ENCODE peak calls at places on chromosomes 5 and 9, in four cellular contexts. One of them, this sample, is unnamed.

GRCh38 chr5:159061186-159061796 is 38.4 kb downstream of the EBF1 start:
- DNase-seq in astrocyte of the spinal cord: peak; percentile 87
- DNase-seq in hepatocyte: no peak
- DNase-seq in omental fat pad: no peak
- DNase-seq in this sample: no peak

GRCh38 chr5:42057254-42057690 is 132.2 kb downstream of the FBXO4 start:
- DNase-seq in hepatocyte: peak; percentile 54
- DNase-seq in omental fat pad: no peak
- DNase-seq in astrocyte of the spinal cord: peak; percentile 37
- DNase-seq in this sample: no peak

GRCh38 chr9:105157178-105157583 is 87.3 kb upstream of the SLC44A1 start:
- DNase-seq in astrocyte of the spinal cord: peak; percentile 78
- DNase-seq in omental fat pad: no peak
- DNase-seq in hepatocyte: peak; percentile 80
- DNase-seq in this sample: no peak

GRCh38 chr9:129981180-129981907 is 61.6 kb downstream of the FNBP1 start:
- DNase-seq in omental fat pad: no peak
- DNase-seq in hepatocyte: peak; percentile 64
- DNase-seq in astrocyte of the spinal cord: no peak
- DNase-seq in this sample: no peak

GRCh38 chr5:173530547-173530946 is 85.9 kb downstream of the BOD1 start:
- DNase-seq in omental fat pad: no peak
- DNase-seq in astrocyte of the spinal cord: no peak
- DNase-seq in hepatocyte: no peak
- DNase-seq in this sample: no peak

GRCh38 chr5:76016258-76016657 is 66.9 kb upstream of the SV2C start:
- DNase-seq in omental fat pad: no peak
- DNase-seq in hepatocyte: no peak
- DNase-seq in astrocyte of the spinal cord: no peak
- DNase-seq in this sample: no peak

GRCh38 chr9:98993570-98993945 is 49.9 kb downstream of the COL15A1 start:
- DNase-seq in hepatocyte: no peak
- DNase-seq in omental fat pad: no peak
- DNase-seq in astrocyte of the spinal cord: no peak
- DNase-seq in this sample: peak; percentile 46

GRCh38 chr5:73519531-73520283 is 21.5 kb downstream of the BTF3 start:
- DNase-seq in astrocyte of the spinal cord: peak; percentile 83
- DNase-seq in omental fat pad: no peak
- DNase-seq in hepatocyte: peak; percentile 87
- DNase-seq in this sample: peak; percentile 21

GRCh38 chr5:169426674-169427250 is 125.8 kb upstream of the SLIT3 start:
- DNase-seq in omental fat pad: no peak
- DNase-seq in astrocyte of the spinal cord: no peak
- DNase-seq in hepatocyte: no peak
- DNase-seq in this sample: no peak

GRCh38 chr5:2286250-2286649 is 403.5 kb upstream of the IRX4 start:
- DNase-seq in astrocyte of the spinal cord: no peak
- DNase-seq in hepatocyte: no peak
- DNase-seq in omental fat pad: no peak
- DNase-seq in this sample: no peak

GRCh38 chr9:118129541-118129940 is 425.3 kb downstream of the TLR4 start:
- DNase-seq in astrocyte of the spinal cord: no peak
- DNase-seq in hepatocyte: no peak
- DNase-seq in omental fat pad: no peak
- DNase-seq in this sample: no peak

GRCh38 chr5:136023935-136024645 is 4.7 kb upstream of the TGFBI start:
- DNase-seq in omental fat pad: no peak
- DNase-seq in astrocyte of the spinal cord: peak; percentile 86
- DNase-seq in hepatocyte: no peak
- DNase-seq in this sample: no peak

GRCh38 chr9:16367605-16368424 is 502.7 kb downstream of the BNC2 start:
- DNase-seq in hepatocyte: no peak
- DNase-seq in omental fat pad: no peak
- DNase-seq in astrocyte of the spinal cord: peak; percentile 22
- DNase-seq in this sample: no peak

GRCh38 chr5:36279054-36279698 is 22.5 kb downstream of the RANBP3L start:
- DNase-seq in hepatocyte: no peak
- DNase-seq in omental fat pad: no peak
- DNase-seq in astrocyte of the spinal cord: peak; percentile 76
- DNase-seq in this sample: no peak

GRCh38 chr5:134561871-134562296 is 36.4 kb downstream of the JADE2 start:
- DNase-seq in astrocyte of the spinal cord: peak; percentile 73
- DNase-seq in omental fat pad: no peak
- DNase-seq in hepatocyte: no peak
- DNase-seq in this sample: no peak

GRCh38 chr9:11779971-11780370 is 913.2 kb upstream of the TYRP1 start:
- DNase-seq in omental fat pad: no peak
- DNase-seq in hepatocyte: no peak
- DNase-seq in astrocyte of the spinal cord: no peak
- DNase-seq in this sample: no peak

GRCh38 chr9:129676970-129677369 is 11.5 kb downstream of the PRRX2 start:
- DNase-seq in omental fat pad: no peak
- DNase-seq in astrocyte of the spinal cord: no peak
- DNase-seq in hepatocyte: no peak
- DNase-seq in this sample: no peak

GRCh38 chr5:132225165-132226032 is 2.3 kb downstream of the P4HA2 start:
- DNase-seq in hepatocyte: peak; percentile 66
- DNase-seq in astrocyte of the spinal cord: peak; percentile 73
- DNase-seq in omental fat pad: peak; percentile 70
- DNase-seq in this sample: no peak

GRCh38 chr9:132160802-132161742 is 786 bp upstream of the NTNG2 start:
- DNase-seq in astrocyte of the spinal cord: peak; percentile 59
- DNase-seq in omental fat pad: no peak
- DNase-seq in hepatocyte: peak; percentile 61
- DNase-seq in this sample: peak; percentile 41

GRCh38 chr9:115328228-115328627 is 210.3 kb upstream of the TNC start:
- DNase-seq in omental fat pad: no peak
- DNase-seq in astrocyte of the spinal cord: peak; percentile 76
- DNase-seq in hepatocyte: peak; percentile 15
- DNase-seq in this sample: no peak

GRCh38 chr5:41414598-41414997 is 95.8 kb downstream of the PLCXD3 start:
- DNase-seq in hepatocyte: peak; percentile 54
- DNase-seq in astrocyte of the spinal cord: peak; percentile 88
- DNase-seq in omental fat pad: no peak
- DNase-seq in this sample: no peak

GRCh38 chr5:33120671-33121070 is 320.1 kb upstream of the TARS1 start:
- DNase-seq in astrocyte of the spinal cord: peak; percentile 87
- DNase-seq in omental fat pad: no peak
- DNase-seq in hepatocyte: no peak
- DNase-seq in this sample: no peak

DNA sequence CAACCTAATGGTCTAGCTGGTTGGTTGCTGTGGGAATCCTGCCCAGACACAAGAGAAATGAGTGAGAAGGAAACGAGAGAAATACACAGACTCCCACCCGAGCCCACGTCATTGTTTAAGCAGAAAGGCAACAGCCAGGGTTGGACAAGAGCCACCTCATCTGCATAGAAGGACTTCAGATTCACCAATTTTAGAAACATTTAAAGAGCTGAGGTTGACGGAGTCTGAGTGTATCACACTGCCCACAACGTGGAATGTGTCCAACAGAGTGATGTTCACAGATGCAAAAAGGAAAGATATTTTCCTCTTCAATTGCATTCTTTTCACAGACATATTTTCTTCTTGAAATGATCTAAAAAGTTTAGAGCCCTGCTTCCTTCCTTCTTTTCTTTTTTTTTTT is 349.5 kb downstream of the AGTPBP1 start:
- DNase-seq in omental fat pad: no peak
- DNase-seq in hepatocyte: no peak
- DNase-seq in astrocyte of the spinal cord: peak; percentile 41
- DNase-seq in this sample: no peak
- TF ChIP-seq CTCF in omental fat pad: no peak
- TF ChIP-seq CTCF in hepatocyte: no peak
- TF ChIP-seq CTCF in astrocyte of the spinal cord: no peak
- TF ChIP-seq CTCF in this sample: no peak

DNA sequence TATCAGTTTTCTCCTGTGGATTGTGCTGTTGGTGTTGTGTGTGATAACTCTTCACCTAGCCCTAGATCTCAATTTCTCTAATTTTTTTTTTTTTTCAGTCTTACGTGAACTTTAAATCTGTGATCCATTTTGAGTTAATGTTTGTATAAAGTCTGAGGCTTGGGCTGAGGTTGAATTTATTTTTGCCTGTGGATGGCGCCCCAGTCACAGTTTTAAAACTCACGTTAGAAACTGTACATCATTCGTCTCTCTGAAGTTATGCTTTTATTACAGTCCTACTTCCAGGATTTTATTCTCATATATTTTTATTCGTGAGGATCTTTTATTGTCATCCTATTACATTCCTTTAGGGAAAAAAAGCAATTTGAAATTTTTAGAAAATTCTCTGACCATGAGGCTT is 103.1 kb downstream of the EHMT1 start:
- DNase-seq in astrocyte of the spinal cord: no peak
- DNase-seq in hepatocyte: no peak
- DNase-seq in omental fat pad: no peak
- DNase-seq in this sample: no peak
- TF ChIP-seq CTCF in astrocyte of the spinal cord: no peak
- TF ChIP-seq CTCF in hepatocyte: peak; percentile 22
- TF ChIP-seq CTCF in omental fat pad: no peak
- TF ChIP-seq CTCF in this sample: no peak

DNA sequence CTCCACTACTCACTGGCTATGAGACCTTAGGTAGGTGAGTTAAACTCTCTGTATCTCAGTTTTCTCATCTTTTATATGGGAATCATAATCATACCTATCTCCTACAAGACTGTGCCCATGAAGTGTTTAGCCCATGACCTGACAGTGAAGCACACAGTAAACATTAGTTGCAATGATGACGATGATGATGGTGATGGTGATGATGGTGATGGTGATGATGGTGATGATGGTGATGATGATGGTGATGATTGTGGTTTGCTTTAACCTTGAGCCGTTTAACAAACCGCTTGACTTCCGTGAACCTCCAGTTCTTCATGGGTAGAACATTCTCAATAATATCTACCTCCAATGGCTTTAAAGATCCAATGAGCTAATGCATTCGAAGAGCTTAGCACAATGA is 220.2 kb upstream of the MVB12B start:
- DNase-seq in hepatocyte: no peak
- DNase-seq in omental fat pad: no peak
- DNase-seq in astrocyte of the spinal cord: no peak
- DNase-seq in this sample: no peak
- TF ChIP-seq CTCF in hepatocyte: no peak
- TF ChIP-seq CTCF in omental fat pad: no peak
- TF ChIP-seq CTCF in astrocyte of the spinal cord: no peak
- TF ChIP-seq CTCF in this sample: no peak

DNA sequence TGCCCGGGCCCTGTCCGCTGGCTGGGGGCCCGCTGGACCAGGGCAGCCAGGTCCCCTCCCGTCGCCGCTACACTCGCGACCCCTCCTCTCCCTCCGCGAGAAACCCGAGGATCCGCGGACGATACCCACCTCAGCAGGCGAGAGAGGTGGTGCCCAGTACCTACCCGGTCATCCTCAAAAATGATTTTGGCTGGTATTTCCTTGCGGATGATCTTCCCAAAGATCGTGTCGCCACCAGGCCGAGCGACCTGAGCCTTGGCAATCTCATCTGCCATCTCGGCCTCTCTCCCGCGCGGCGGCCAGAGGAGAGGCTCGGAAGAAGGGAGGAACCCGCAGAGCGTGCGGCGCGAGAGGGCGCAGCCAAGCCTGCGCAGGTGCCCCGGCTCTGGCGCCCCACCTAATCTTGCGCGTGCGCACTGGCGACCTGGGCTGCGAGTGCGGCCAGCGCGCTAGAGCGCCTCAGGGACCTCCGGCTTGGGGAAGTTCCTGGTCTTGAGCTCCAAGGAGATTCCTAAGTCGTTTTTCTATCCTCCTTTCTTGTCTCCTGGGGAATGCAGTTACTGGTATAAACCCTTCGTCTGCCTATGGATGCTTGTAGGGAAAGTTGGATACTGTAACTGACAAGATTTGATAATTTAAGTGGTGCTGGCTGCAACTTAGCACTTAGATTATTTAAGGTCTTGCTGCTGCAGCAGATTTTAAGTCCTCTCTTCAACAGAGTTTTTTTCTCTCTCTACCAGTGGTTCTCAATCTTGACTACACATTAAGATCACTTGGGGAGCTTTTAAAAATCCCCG is at the start of gene HINT1:
- DNase-seq in hepatocyte: peak; percentile 97
- DNase-seq in omental fat pad: peak; percentile 82
- DNase-seq in astrocyte of the spinal cord: peak; percentile 90
- DNase-seq in this sample: peak; percentile 91
- TF ChIP-seq CTCF in hepatocyte: no peak
- TF ChIP-seq CTCF in omental fat pad: no peak
- TF ChIP-seq CTCF in astrocyte of the spinal cord: peak; percentile 24
- TF ChIP-seq CTCF in this sample: no peak

GRCh38 chr5:171647043-171647899 is 138.3 kb upstream of the SMIM23 start:
- DNase-seq in omental fat pad: no peak
- DNase-seq in astrocyte of the spinal cord: peak; percentile 81
- DNase-seq in hepatocyte: peak; percentile 57
- DNase-seq in this sample: no peak
- TF ChIP-seq CTCF in omental fat pad: no peak
- TF ChIP-seq CTCF in astrocyte of the spinal cord: peak; percentile 11
- TF ChIP-seq CTCF in hepatocyte: no peak
- TF ChIP-seq CTCF in this sample: no peak

GRCh38 chr5:163459888-163460561 is at the start of gene NUDCD2:
- DNase-seq in hepatocyte: peak; percentile 97
- DNase-seq in astrocyte of the spinal cord: peak; percentile 98
- DNase-seq in omental fat pad: peak; percentile 95
- DNase-seq in this sample: peak; percentile 96
- TF ChIP-seq CTCF in hepatocyte: peak; percentile 36
- TF ChIP-seq CTCF in astrocyte of the spinal cord: peak; percentile 44
- TF ChIP-seq CTCF in omental fat pad: no peak
- TF ChIP-seq CTCF in this sample: no peak

GRCh38 chr5:82404382-82404945 is 126.3 kb upstream of the RPS23 start:
- DNase-seq in hepatocyte: no peak
- DNase-seq in astrocyte of the spinal cord: peak; percentile 23
- DNase-seq in omental fat pad: no peak
- DNase-seq in this sample: no peak

GRCh38 chr5:82403026-82403425 is 124.9 kb upstream of the RPS23 start:
- DNase-seq in omental fat pad: no peak
- DNase-seq in astrocyte of the spinal cord: no peak
- DNase-seq in hepatocyte: no peak
- DNase-seq in this sample: no peak

GRCh38 chr5:82405166-82405565 is 127.0 kb upstream of the RPS23 start:
- DNase-seq in hepatocyte: no peak
- DNase-seq in omental fat pad: no peak
- DNase-seq in astrocyte of the spinal cord: peak; percentile 88
- DNase-seq in this sample: no peak

GRCh38 chr5:82405618-82406199 is 127.6 kb upstream of the RPS23 start:
- DNase-seq in hepatocyte: no peak
- DNase-seq in astrocyte of the spinal cord: peak; percentile 99
- DNase-seq in omental fat pad: no peak
- DNase-seq in this sample: no peak

DNA sequence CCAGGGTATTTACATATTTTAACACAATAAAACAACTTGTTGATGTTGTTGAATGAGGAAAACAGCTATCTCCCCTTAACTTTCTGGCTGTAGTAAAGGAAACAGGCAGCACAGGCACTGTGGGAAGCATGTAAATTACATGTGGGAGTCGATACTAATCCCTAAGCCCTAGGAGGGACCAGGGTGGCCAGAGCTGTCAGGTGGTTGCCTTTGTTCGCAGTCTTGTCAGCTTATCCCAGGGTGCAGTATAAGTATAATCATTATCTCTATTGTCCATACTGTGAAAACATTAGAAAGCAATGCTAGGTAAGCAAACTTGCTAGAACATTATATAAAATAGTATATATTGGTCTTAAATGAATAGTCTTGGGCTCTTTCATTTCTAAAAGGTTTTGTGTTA is 125.6 kb upstream of the RPS23 start:
- DNase-seq in omental fat pad: no peak
- DNase-seq in hepatocyte: no peak
- DNase-seq in astrocyte of the spinal cord: no peak
- DNase-seq in this sample: no peak
- TF ChIP-seq CTCF in omental fat pad: no peak
- TF ChIP-seq CTCF in hepatocyte: no peak
- TF ChIP-seq CTCF in astrocyte of the spinal cord: no peak
- TF ChIP-seq CTCF in this sample: no peak

GRCh38 chr9:113589890-113590289 is 126.4 kb downstream of the RGS3 start:
- DNase-seq in omental fat pad: no peak
- DNase-seq in hepatocyte: peak; percentile 45
- DNase-seq in astrocyte of the spinal cord: peak; percentile 52
- DNase-seq in this sample: no peak
- TF ChIP-seq CTCF in omental fat pad: no peak
- TF ChIP-seq CTCF in hepatocyte: peak; percentile 58
- TF ChIP-seq CTCF in astrocyte of the spinal cord: peak; percentile 79
- TF ChIP-seq CTCF in this sample: no peak

This sample was measured in activated B cell treated with CpG ODN at 0.5 μM for 24 hours.